ENCODE peak calls at places on chromosomes 1 and 21, in five cellular contexts. One of them, this sample, is unnamed.

GRCh38 chr1:20466231-20466630 is 19.8 kb downstream of the CAMK2N1 start:
- ATAC-seq in HepG2: no peak
- ATAC-seq in K562: no peak
- ATAC-seq in upper lobe of left lung: no peak
- ATAC-seq in GM12878: peak
- ATAC-seq in this sample: no peak

GRCh38 chr1:237976345-237976744 is 85.6 kb upstream of the ZP4 start:
- ATAC-seq in HepG2: no peak
- ATAC-seq in upper lobe of left lung: no peak
- ATAC-seq in K562: no peak
- ATAC-seq in GM12878: peak
- ATAC-seq in this sample: no peak

GRCh38 chr1:172898866-172899265 is 151.9 kb downstream of the TNFSF18 start:
- ATAC-seq in GM12878: no peak
- ATAC-seq in HepG2: no peak
- ATAC-seq in upper lobe of left lung: no peak
- ATAC-seq in K562: no peak
- ATAC-seq in this sample: no peak

GRCh38 chr21:14086553-14086952 is 124.2 kb downstream of the LIPI start:
- ATAC-seq in K562: no peak
- ATAC-seq in upper lobe of left lung: no peak
- ATAC-seq in HepG2: no peak
- ATAC-seq in GM12878: peak
- ATAC-seq in this sample: no peak

GRCh38 chr1:17207966-17208418 is 3.1 kb downstream of the PADI1 start:
- ATAC-seq in upper lobe of left lung: peak
- ATAC-seq in GM12878: peak
- ATAC-seq in HepG2: no peak
- ATAC-seq in K562: peak
- ATAC-seq in this sample: no peak

GRCh38 chr1:247407978-247408560 is 7.9 kb upstream of the NLRP3 start:
- ATAC-seq in K562: no peak
- ATAC-seq in GM12878: peak
- ATAC-seq in upper lobe of left lung: peak
- ATAC-seq in HepG2: no peak
- ATAC-seq in this sample: no peak

GRCh38 chr1:113657126-113657525 is 102.2 kb downstream of the PHTF1 start:
- ATAC-seq in K562: no peak
- ATAC-seq in GM12878: no peak
- ATAC-seq in HepG2: no peak
- ATAC-seq in upper lobe of left lung: no peak
- ATAC-seq in this sample: no peak

GRCh38 chr1:24968941-24969585 is 39.0 kb upstream of the RUNX3 start:
- ATAC-seq in K562: no peak
- ATAC-seq in GM12878: no peak
- ATAC-seq in upper lobe of left lung: no peak
- ATAC-seq in HepG2: no peak
- ATAC-seq in this sample: no peak

GRCh38 chr1:63921357-63921756 is 147.5 kb downstream of the ROR1 start:
- ATAC-seq in HepG2: no peak
- ATAC-seq in K562: no peak
- ATAC-seq in upper lobe of left lung: peak
- ATAC-seq in GM12878: no peak
- ATAC-seq in this sample: no peak

GRCh38 chr21:32611471-32611997 is 643 bp downstream of the CFAP298 start:
- ATAC-seq in K562: peak
- ATAC-seq in GM12878: peak
- ATAC-seq in HepG2: peak
- ATAC-seq in upper lobe of left lung: peak
- ATAC-seq in this sample: no peak

GRCh38 chr1:37432636-37433035 is 41.7 kb upstream of the ZC3H12A start:
- ATAC-seq in HepG2: peak
- ATAC-seq in K562: peak
- ATAC-seq in upper lobe of left lung: no peak
- ATAC-seq in GM12878: no peak
- ATAC-seq in this sample: no peak

GRCh38 chr1:228842094-228842775 is 107.0 kb downstream of the RHOU start:
- ATAC-seq in HepG2: peak
- ATAC-seq in K562: peak
- ATAC-seq in upper lobe of left lung: peak
- ATAC-seq in GM12878: peak
- ATAC-seq in this sample: no peak

GRCh38 chr1:222018051-222018450 is 276.2 kb upstream of the DUSP10 start:
- ATAC-seq in K562: no peak
- ATAC-seq in upper lobe of left lung: no peak
- ATAC-seq in HepG2: no peak
- ATAC-seq in GM12878: no peak
- ATAC-seq in this sample: no peak

GRCh38 chr1:155871390-155871789 is 12.0 kb downstream of the SYT11 start:
- ATAC-seq in K562: no peak
- ATAC-seq in HepG2: no peak
- ATAC-seq in upper lobe of left lung: no peak
- ATAC-seq in GM12878: no peak
- ATAC-seq in this sample: peak

GRCh38 chr1:16927711-16928485 is 6.2 kb downstream of the CROCC start:
- ATAC-seq in upper lobe of left lung: no peak
- ATAC-seq in GM12878: peak
- ATAC-seq in K562: no peak
- ATAC-seq in HepG2: no peak
- ATAC-seq in this sample: no peak

GRCh38 chr1:150621497-150622113 is 7.8 kb downstream of the ENSA start:
- ATAC-seq in K562: no peak
- ATAC-seq in HepG2: no peak
- ATAC-seq in upper lobe of left lung: peak
- ATAC-seq in GM12878: peak
- ATAC-seq in this sample: peak

GRCh38 chr1:47881505-47882442 is 115.4 kb downstream of the TRABD2B start:
- ATAC-seq in K562: no peak
- ATAC-seq in HepG2: no peak
- ATAC-seq in upper lobe of left lung: no peak
- ATAC-seq in GM12878: no peak
- ATAC-seq in this sample: no peak

GRCh38 chr1:55040083-55040952 is 970 bp downstream of the PCSK9 start:
- ATAC-seq in upper lobe of left lung: peak
- ATAC-seq in GM12878: no peak
- ATAC-seq in HepG2: peak
- ATAC-seq in K562: peak
- ATAC-seq in this sample: no peak

GRCh38 chr1:64073705-64074104 is 129.7 kb upstream of the UBE2U start:
- ATAC-seq in upper lobe of left lung: peak
- ATAC-seq in K562: no peak
- ATAC-seq in HepG2: no peak
- ATAC-seq in GM12878: no peak
- ATAC-seq in this sample: no peak

GRCh38 chr1:63746129-63746864 is 27.5 kb upstream of the ROR1 start:
- ATAC-seq in K562: no peak
- ATAC-seq in HepG2: peak
- ATAC-seq in GM12878: no peak
- ATAC-seq in upper lobe of left lung: peak
- ATAC-seq in this sample: no peak

GRCh38 chr1:117216718-117217117 is 6.0 kb upstream of the VTCN1 start:
- ATAC-seq in upper lobe of left lung: no peak
- ATAC-seq in GM12878: no peak
- ATAC-seq in HepG2: no peak
- ATAC-seq in K562: no peak
- ATAC-seq in this sample: no peak

GRCh38 chr1:6299557-6300165 is 38.8 kb upstream of the GPR153 start:
- ATAC-seq in upper lobe of left lung: no peak
- ATAC-seq in GM12878: no peak
- ATAC-seq in HepG2: no peak
- ATAC-seq in K562: no peak
- ATAC-seq in this sample: no peak

GRCh38 chr1:179437171-179437570 is 71.4 kb downstream of the AXDND1 start:
- ATAC-seq in K562: no peak
- ATAC-seq in upper lobe of left lung: no peak
- ATAC-seq in HepG2: no peak
- ATAC-seq in GM12878: no peak
- ATAC-seq in this sample: no peak

GRCh38 chr1:228336308-228337030 is 70.2 kb downstream of the TRIM11 start:
- ATAC-seq in HepG2: no peak
- ATAC-seq in K562: peak
- ATAC-seq in upper lobe of left lung: no peak
- ATAC-seq in GM12878: no peak
- ATAC-seq in this sample: no peak

GRCh38 chr1:66932291-66932690 is 7.5 kb downstream of the MIER1 start:
- ATAC-seq in K562: no peak
- ATAC-seq in HepG2: no peak
- ATAC-seq in GM12878: no peak
- ATAC-seq in upper lobe of left lung: no peak
- ATAC-seq in this sample: no peak

GRCh38 chr1:200590001-200590400 is 30.6 kb downstream of the KIF14 start:
- ATAC-seq in GM12878: no peak
- ATAC-seq in upper lobe of left lung: peak
- ATAC-seq in HepG2: no peak
- ATAC-seq in K562: no peak
- ATAC-seq in this sample: no peak

DNA sequence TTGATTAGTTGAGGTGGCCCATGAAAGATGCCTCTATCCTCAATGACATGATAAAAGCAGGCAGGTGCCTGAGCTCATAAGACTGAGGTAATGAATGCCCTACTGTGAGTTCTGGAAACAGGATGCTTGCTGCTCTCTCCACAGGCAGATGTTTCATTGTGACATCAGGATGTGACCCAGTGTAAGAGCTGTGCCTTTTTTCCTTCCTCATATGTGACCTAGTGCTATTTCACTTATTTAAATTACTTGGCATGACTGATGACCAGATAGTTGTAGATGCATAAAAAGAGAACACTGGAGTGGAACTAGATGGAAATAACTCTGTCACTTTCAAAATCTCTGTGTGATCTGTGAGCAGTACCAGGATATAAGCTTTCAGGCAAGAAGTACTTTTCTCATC is 31.9 kb downstream of the KIF14 start:
- ATAC-seq in upper lobe of left lung: peak
- ATAC-seq in K562: no peak
- ATAC-seq in HepG2: no peak
- ATAC-seq in GM12878: peak
- ATAC-seq in this sample: peak
- H3K4me3 ChIP-seq in upper lobe of left lung: no peak
- H3K4me3 ChIP-seq in K562: no peak
- H3K4me3 ChIP-seq in HepG2: no peak
- H3K4me3 ChIP-seq in GM12878: no peak
- H3K4me3 ChIP-seq in this sample: no peak

DNA sequence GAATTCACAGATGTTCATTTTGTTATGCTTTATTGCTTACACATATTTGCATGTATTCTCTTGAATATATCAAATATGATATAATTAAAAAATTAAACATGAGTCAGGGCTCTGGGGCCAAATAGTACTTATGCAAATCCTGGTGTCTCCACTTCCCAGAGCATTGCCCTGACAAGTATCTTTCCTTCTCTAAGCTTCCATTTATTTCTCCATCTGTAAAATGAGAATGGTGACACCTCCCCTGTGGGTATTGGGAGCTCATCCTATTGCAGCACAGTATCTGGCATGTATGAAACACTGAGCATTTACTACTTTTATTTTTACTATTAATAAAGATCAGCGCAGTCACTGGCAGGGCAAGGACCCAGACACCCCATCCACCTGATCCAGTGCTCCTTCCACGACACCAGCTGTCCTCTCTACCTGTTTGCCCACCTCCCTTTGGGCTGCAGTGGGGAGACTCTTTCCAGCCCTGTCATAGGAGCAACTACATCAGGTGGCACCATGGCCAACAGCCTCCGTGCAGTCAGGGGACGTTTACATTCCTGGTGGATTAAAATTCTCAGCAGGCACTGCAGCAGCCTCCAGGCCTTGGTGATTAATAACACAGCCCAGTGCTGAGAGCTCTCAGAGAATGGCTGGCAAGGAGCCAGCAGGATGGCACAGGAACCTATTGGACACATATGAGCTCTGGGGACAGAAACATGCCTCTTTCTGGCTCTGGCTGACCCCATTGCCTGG is 113.0 kb downstream of the DMRTB1 start:
- ATAC-seq in upper lobe of left lung: no peak
- ATAC-seq in K562: no peak
- ATAC-seq in GM12878: no peak
- ATAC-seq in HepG2: no peak
- ATAC-seq in this sample: peak
- TF ChIP-seq POLR2AphosphoS5 in upper lobe of left lung: no peak
- TF ChIP-seq POLR2AphosphoS5 in K562: no peak
- TF ChIP-seq POLR2AphosphoS5 in GM12878: no peak
- TF ChIP-seq POLR2AphosphoS5 in HepG2: no peak
- TF ChIP-seq POLR2AphosphoS5 in this sample: peak

GRCh38 chr1:9536301-9536700 is 3.0 kb upstream of the SLC25A33 start:
- ATAC-seq in upper lobe of left lung: no peak
- ATAC-seq in K562: no peak
- ATAC-seq in GM12878: no peak
- ATAC-seq in HepG2: no peak
- ATAC-seq in this sample: no peak

GRCh38 chr1:9537863-9538668 is 1.2 kb upstream of the SLC25A33 start:
- ATAC-seq in K562: no peak
- ATAC-seq in HepG2: peak
- ATAC-seq in upper lobe of left lung: no peak
- ATAC-seq in GM12878: no peak
- ATAC-seq in this sample: no peak

GRCh38 chr1:9538669-9539164 is 548 bp upstream of the SLC25A33 start:
- ATAC-seq in HepG2: peak
- ATAC-seq in K562: peak
- ATAC-seq in GM12878: no peak
- ATAC-seq in upper lobe of left lung: no peak
- ATAC-seq in this sample: no peak

GRCh38 chr1:9539829-9540550 is 725 bp downstream of the SLC25A33 start:
- ATAC-seq in GM12878: peak
- ATAC-seq in upper lobe of left lung: peak
- ATAC-seq in HepG2: peak
- ATAC-seq in K562: peak
- ATAC-seq in this sample: peak

DNA sequence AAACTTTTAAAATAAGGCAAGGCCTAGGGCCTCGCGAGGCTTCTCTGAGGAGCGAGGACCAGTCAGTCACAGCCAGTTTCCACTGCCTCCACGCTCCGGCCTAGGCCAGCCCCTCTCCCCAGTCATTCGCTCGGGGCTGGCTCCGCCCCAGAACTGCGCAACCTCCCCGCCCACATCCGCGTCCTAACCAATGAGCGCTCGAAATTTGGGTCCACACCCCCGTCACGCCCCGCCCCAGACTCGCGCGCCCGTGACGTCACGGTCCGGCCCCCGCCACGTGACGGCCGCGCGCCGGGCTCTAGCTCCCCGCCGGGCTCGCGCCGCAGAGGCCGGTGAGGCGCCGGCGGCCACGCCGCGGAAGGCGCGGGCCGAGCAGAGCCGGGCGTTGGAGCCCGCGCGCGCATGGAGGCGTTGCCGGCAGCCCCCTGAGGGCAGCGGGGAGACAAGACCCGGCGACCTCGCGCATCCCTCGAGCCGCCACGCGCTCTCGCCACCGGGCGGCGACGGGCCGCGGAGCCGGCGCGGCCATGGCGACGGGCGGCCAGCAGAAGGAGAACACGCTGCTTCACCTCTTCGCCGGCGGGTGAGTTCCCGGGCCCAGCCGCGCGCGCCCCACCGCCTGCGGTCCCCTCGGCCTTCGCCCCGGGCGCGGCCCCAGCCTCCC is at the start of gene SLC25A33:
- ATAC-seq in K562: peak
- ATAC-seq in GM12878: peak
- ATAC-seq in HepG2: peak
- ATAC-seq in upper lobe of left lung: peak
- ATAC-seq in this sample: peak
- TF ChIP-seq EP300 in K562: peak
- TF ChIP-seq EP300 in GM12878: no peak
- TF ChIP-seq EP300 in HepG2: no peak
- TF ChIP-seq EP300 in upper lobe of left lung: no peak
- TF ChIP-seq EP300 in this sample: no peak

GRCh38 chr1:73034255-73034654 is 751.9 kb upstream of the NEGR1 start:
- ATAC-seq in HepG2: no peak
- ATAC-seq in GM12878: no peak
- ATAC-seq in upper lobe of left lung: no peak
- ATAC-seq in K562: no peak
- ATAC-seq in this sample: no peak

GRCh38 chr1:73033637-73034036 is 751.3 kb upstream of the NEGR1 start:
- ATAC-seq in K562: no peak
- ATAC-seq in GM12878: no peak
- ATAC-seq in HepG2: no peak
- ATAC-seq in upper lobe of left lung: no peak
- ATAC-seq in this sample: no peak
- H3K4me3 ChIP-seq in K562: no peak
- H3K4me3 ChIP-seq in GM12878: no peak
- H3K4me3 ChIP-seq in HepG2: no peak
- H3K4me3 ChIP-seq in upper lobe of left lung: no peak
- H3K4me3 ChIP-seq in this sample: no peak